ENCODE peak calls at places on chromosomes 4 and X, in four cellular contexts. A, O, W and G are unnamed samples.

GRCh38 chrX:27893211-27893610 is 85.4 kb downstream of the MAGEB10 start:
- DNase-seq in O (no peak), A (no peak), W (no peak), G (no peak)

GRCh38 chr4:110597582-110597981 is 25.3 kb downstream of the PITX2 start:
- DNase-seq in A (no peak), O (no peak), W (no peak), G (no peak)

GRCh38 chr4:95108883-95109421 is 351.2 kb downstream of the BMPR1B start:
- DNase-seq in A (peak; percentile 4), O (no peak), W (no peak), G (no peak)

GRCh38 chr4:69563424-69563823 is 67.7 kb upstream of the UGT2B4 start:
- DNase-seq in O (no peak), A (no peak), W (no peak), G (no peak)

GRCh38 chr4:27066591-27066990 is 205.9 kb downstream of the STIM2 start:
- DNase-seq in O (no peak), W (no peak), A (no peak), G (no peak)

GRCh38 chr4:141391293-141391692 is 170.6 kb downstream of the ZNF330 start:
- DNase-seq in O (no peak), A (no peak), W (no peak), G (no peak)

GRCh38 chr4:111778543-111778942 is 366.7 kb upstream of the FAM241A start:
- DNase-seq in W (no peak), O (no peak), A (no peak), G (no peak)

GRCh38 chr4:8915201-8916200 is 43.9 kb upstream of the HMX1 start:
- DNase-seq in W (no peak), O (no peak), A (no peak), G (no peak)

GRCh38 chrX:71637848-71638247 is 19.5 kb upstream of the CXCR3 start:
- DNase-seq in A (no peak), O (no peak), W (no peak), G (no peak)

GRCh38 chr4:123699823-123700822 is 303.5 kb downstream of the SPRY1 start:
- DNase-seq in O (no peak), W (no peak), A (no peak), G (no peak)

GRCh38 chr4:91935217-91935616 is 368.5 kb upstream of the GRID2 start:
- DNase-seq in W (no peak), O (no peak), A (peak; percentile 50), G (no peak)

GRCh38 chr4:68184923-68185322 is 55.3 kb upstream of the TMPRSS11F start:
- DNase-seq in A (no peak), W (no peak), O (no peak), G (no peak)

GRCh38 chr4:53582194-53582593 is 9.1 kb downstream of the LNX1 start:
- DNase-seq in W (no peak), A (peak; percentile 47), O (no peak), G (no peak)

GRCh38 chr4:162727232-162727631 is 439.5 kb downstream of the NAF1 start:
- DNase-seq in O (no peak), W (no peak), A (no peak), G (no peak)

GRCh38 chr4:113223001-113223400 is 173.5 kb downstream of the ANK2 start:
- DNase-seq in A (no peak), W (no peak), O (no peak), G (no peak)

GRCh38 chr4:184644553-184645307 is 4.5 kb downstream of the CASP3 start:
- DNase-seq in O (no peak), W (no peak), A (no peak), G (no peak)

GRCh38 chrX:7170903-7171302 is 22.9 kb upstream of the PUDP start:
- DNase-seq in O (no peak), W (no peak), A (peak; percentile 42), G (peak; percentile 15)

GRCh38 chr4:46894841-46895240 is 14.2 kb downstream of the COX7B2 start:
- DNase-seq in A (no peak), W (no peak), O (no peak), G (no peak)

GRCh38 chrX:28552882-28553829 is 34.1 kb upstream of the IL1RAPL1 start:
- DNase-seq in A (no peak), W (no peak), O (no peak), G (no peak)

GRCh38 chr4:34953145-34953799 is 1291.0 kb downstream of the ARAP2 start:
- DNase-seq in W (no peak), A (peak; percentile 78), O (no peak), G (no peak)

GRCh38 chr4:8912506-8912905 is 40.9 kb upstream of the HMX1 start:
- DNase-seq in O (no peak), A (no peak), W (no peak), G (no peak)

GRCh38 chrX:83845397-83845796 is 15.5 kb upstream of the CYLC1 start:
- DNase-seq in A (peak; percentile 10), W (no peak), O (no peak), G (no peak)

GRCh38 chrX:143095311-143095710 is 69.6 kb downstream of the SPANXN4 start:
- DNase-seq in A (no peak), O (no peak), W (no peak), G (no peak)

GRCh38 chrX:531611-531936 is 99.0 kb upstream of the SHOX start:
- DNase-seq in A (no peak), O (no peak), W (no peak), G (no peak)

GRCh38 chr4:26464420-26465095 is 25.7 kb downstream of the CCKAR start:
- DNase-seq in O (no peak), A (no peak), W (no peak), G (no peak)

GRCh38 chr4:6750302-6751221 is 32.0 kb upstream of the KIAA0232 start:
- DNase-seq in A (peak; percentile 20), W (no peak), O (no peak), G (no peak)

GRCh38 chr4:56348582-56348981 is 38.7 kb downstream of the AASDH start:
- DNase-seq in A (no peak), W (no peak), O (no peak), G (no peak)

GRCh38 chr4:83329521-83330105 is 5.0 kb downstream of the HPSE start:
- DNase-seq in O (no peak), W (no peak), A (no peak), G (no peak)

GRCh38 chrX:153476628-153477027 is 6.3 kb upstream of the HAUS7 start:
- DNase-seq in O (no peak), A (no peak), W (no peak), G (no peak)

GRCh38 chrX:70139736-70140135 is 6.5 kb downstream of the IGBP1 start:
- DNase-seq in A (no peak), O (no peak), W (no peak), G (no peak)

GRCh38 chr4:98828801-98829200 is 100.1 kb downstream of the EIF4E start:
- DNase-seq in W (no peak), O (no peak), A (peak; percentile 40), G (peak; percentile 7)

GRCh38 chr4:3797831-3798500 is 31.8 kb downstream of the ADRA2C start:
- DNase-seq in A (no peak), W (no peak), O (no peak), G (no peak)

GRCh38 chr4:180695851-180696250 is 1547.4 kb upstream of the TENM3 start:
- DNase-seq in W (no peak), O (no peak), A (no peak), G (no peak)

GRCh38 chr4:96713271-96713670 is 873.4 kb downstream of the PDHA2 start:
- DNase-seq in A (no peak), O (no peak), W (no peak), G (no peak)

GRCh38 chrX:110944793-110945466 is 149.3 kb upstream of the CHRDL1 start:
- DNase-seq in W (no peak), O (no peak), A (no peak), G (no peak)

GRCh38 chr4:153246446-153247115 is 42.3 kb downstream of the TRIM2 start:
- DNase-seq in O (no peak), W (no peak), A (no peak), G (no peak)